ENCODE peak calls at places on chromosome 15, in five cellular contexts. Z, Q, F, T and S are unnamed samples. For H3K36me3, the result is how much of the 10 kb centered on the place peaks cover.

GRCh38 chr15:32869814-32870213 is 152.0 kb downstream of the GREM1 start:
- DNase-seq in F (no peak), Q (no peak), Z (no peak), T (no peak), S (no peak)

GRCh38 chr15:88342666-88343065 is 86.1 kb upstream of the NTRK3 start:
- DNase-seq in F (no peak), Q (no peak), Z (no peak), T (no peak), S (no peak)

GRCh38 chr15:29222129-29222853 is 47.3 kb downstream of the NSMCE3 start:
- DNase-seq in T (no peak), Z (no peak), Q (peak), F (no peak), S (no peak)

GRCh38 chr15:26679927-26680326 is 92.9 kb downstream of the GABRB3 start:
- DNase-seq in Q (no peak), F (no peak), Z (no peak), T (no peak), S (no peak)

GRCh38 chr15:35958021-35958420 is 412.1 kb upstream of the DPH6 start:
- DNase-seq in F (peak), Z (no peak), Q (no peak), T (no peak), S (no peak)

GRCh38 chr15:91908401-91908800 is 54.9 kb downstream of the SLCO3A1 start:
- DNase-seq in F (peak), T (no peak), Z (no peak), Q (no peak), S (no peak)

GRCh38 chr15:81239190-81239589 is 42.5 kb downstream of the IL16 start:
- DNase-seq in F (no peak), T (no peak), Z (no peak), Q (no peak), S (no peak)

GRCh38 chr15:94040523-94041248 is 190.7 kb upstream of the MCTP2 start:
- DNase-seq in F (no peak), Z (no peak), T (no peak), Q (no peak), S (no peak)

GRCh38 chr15:100111103-100112060 is 230.4 kb downstream of the ADAMTS17 start:
- DNase-seq in T (peak), Q (no peak), F (peak), Z (no peak), S (peak)

GRCh38 chr15:90001683-90002427 is 731 bp downstream of the ZNF710 start:
- DNase-seq in F (peak), Z (peak), T (peak), Q (peak), S (peak)

GRCh38 chr15:93974804-93975481 is 256.4 kb upstream of the MCTP2 start:
- DNase-seq in Z (no peak), T (peak), F (peak), Q (peak), S (peak)

GRCh38 chr15:41620536-41621199 is 39.5 kb upstream of the MGA start:
- DNase-seq in F (peak), Q (peak), T (no peak), Z (no peak), S (no peak)

GRCh38 chr15:57356636-57357035 is 19.7 kb upstream of the CGNL1 start:
- DNase-seq in T (peak), Z (no peak), Q (peak), F (peak), S (no peak)

GRCh38 chr15:23055316-23055715 is 15.9 kb upstream of the TUBGCP5 start:
- DNase-seq in F (no peak), T (no peak), Z (no peak), Q (peak), S (no peak)

GRCh38 chr15:95843241-95843851 is 487.2 kb upstream of the NR2F2 start:
- DNase-seq in Q (no peak), Z (no peak), F (no peak), T (no peak), S (no peak)

GRCh38 chr15:52251144-52251860 is 44.3 kb downstream of the MYO5C start:
- DNase-seq in Q (no peak), T (peak), F (no peak), Z (no peak), S (no peak)

GRCh38 chr15:47717036-47717611 is at the start of gene SEMA6D:
- DNase-seq in Q (peak), Z (peak), F (peak), T (peak), S (peak)

GRCh38 chr15:28953573-28954195 is 67.9 kb downstream of the APBA2 start:
- DNase-seq in F (no peak), Q (no peak), T (no peak), Z (no peak), S (no peak)

GRCh38 chr15:65833501-65834220 is 35.6 kb upstream of the RAB11A start:
- DNase-seq in Q (no peak), F (no peak), Z (no peak), T (peak), S (no peak)

GRCh38 chr15:60021589-60022378 is 17.7 kb downstream of the FOXB1 start:
- DNase-seq in Z (no peak), Q (peak), T (no peak), F (peak), S (no peak)

GRCh38 chr15:48570838-48571237 is 74.7 kb downstream of the FBN1 start:
- DNase-seq in F (no peak), Q (no peak), T (no peak), Z (no peak), S (no peak)

GRCh38 chr15:25244731-25245585 is 193.9 kb downstream of the UBE3A start:
- DNase-seq in F (no peak), T (no peak), Z (peak), Q (no peak), S (no peak)

GRCh38 chr15:100934166-100934565 is 15.0 kb downstream of the LRRK1 start:
- DNase-seq in Z (peak), T (no peak), Q (no peak), F (no peak), S (no peak)

GRCh38 chr15:66609876-66610275 is 44.1 kb upstream of the LCTL start:
- DNase-seq in Q (no peak), F (no peak), Z (no peak), T (no peak), S (no peak)

GRCh38 chr15:87877114-87877810 is 379.3 kb downstream of the NTRK3 start:
- DNase-seq in Q (peak), T (no peak), Z (no peak), F (no peak), S (peak)

GRCh38 chr15:56919708-56920637 is 1.5 kb downstream of the TCF12 start:
- DNase-seq in F (peak), Q (peak), T (peak), Z (peak), S (no peak)

GRCh38 chr15:31346367-31347066 is 19.9 kb downstream of the KLF13 start:
- DNase-seq in Z (no peak), T (no peak), F (no peak), Q (no peak), S (no peak)

GRCh38 chr15:83694030-83694429 is 40.1 kb downstream of the ADAMTSL3 start:
- DNase-seq in Z (peak), F (no peak), Q (peak), T (no peak), S (peak)

GRCh38 chr15:41944313-41944940 is 27.9 kb downstream of the EHD4 start:
- DNase-seq in Q (peak), F (peak), T (peak), Z (no peak), S (peak)

GRCh38 chr15:95032181-95032580 is 800.8 kb downstream of the MCTP2 start:
- DNase-seq in F (no peak), Z (no peak), Q (no peak), T (no peak), S (no peak)

GRCh38 chr15:38414351-38414750 is 39.6 kb upstream of the FAM98B start:
- DNase-seq in T (peak), Z (peak), F (peak), Q (peak), S (peak)

GRCh38 chr15:32870240-32871033 is 152.6 kb downstream of the GREM1 start:
- DNase-seq in F (no peak), T (no peak), Z (no peak), Q (no peak), S (no peak)

GRCh38 chr15:29465816-29466215 is 196.2 kb upstream of the NSMCE3 start:
- DNase-seq in F (no peak), Q (no peak), Z (no peak), T (no peak), S (no peak)

GRCh38 chr15:34331809-34332208 is 5.8 kb downstream of the SLC12A6 start:
- DNase-seq in F (no peak), Z (no peak), T (no peak), Q (no peak), S (no peak)

GRCh38 chr15:45095661-45096060 is 18.3 kb downstream of the DUOX2 start:
- DNase-seq in Q (no peak), F (no peak), Z (no peak), T (no peak), S (no peak)

GRCh38 chr15:83538682-83539081 is 91.5 kb downstream of the SH3GL3 start:
- DNase-seq in F (no peak), Q (no peak), T (no peak), Z (no peak), S (no peak)

GRCh38 chr15:100918034-100918689 is 995 bp upstream of the LRRK1 start:
- DNase-seq in T (peak), Q (peak), Z (peak), F (peak), S (peak)

GRCh38 chr15:64697911-64698369 is 77.4 kb downstream of the RBPMS2 start:
- DNase-seq in Z (no peak), T (no peak), F (peak), Q (no peak), S (no peak)

GRCh38 chr15:52076889-52077781 is 35.4 kb downstream of the BCL2L10 start:
- DNase-seq in T (peak), F (peak), Q (peak), Z (no peak), S (peak)

GRCh38 chr15:89768071-89768500 is 8.0 kb upstream of the MESP2 start:
- DNase-seq in F (no peak), T (no peak), Q (no peak), Z (no peak), S (no peak)

GRCh38 chr15:78950906-78951840 is 6.3 kb upstream of the CTSH start:
- DNase-seq in F (peak), T (peak), Z (no peak), Q (peak), S (peak)
- H3K4me2 ChIP-seq in F (peak), T (peak), Z (no peak), Q (no peak), S (no peak)

DNA sequence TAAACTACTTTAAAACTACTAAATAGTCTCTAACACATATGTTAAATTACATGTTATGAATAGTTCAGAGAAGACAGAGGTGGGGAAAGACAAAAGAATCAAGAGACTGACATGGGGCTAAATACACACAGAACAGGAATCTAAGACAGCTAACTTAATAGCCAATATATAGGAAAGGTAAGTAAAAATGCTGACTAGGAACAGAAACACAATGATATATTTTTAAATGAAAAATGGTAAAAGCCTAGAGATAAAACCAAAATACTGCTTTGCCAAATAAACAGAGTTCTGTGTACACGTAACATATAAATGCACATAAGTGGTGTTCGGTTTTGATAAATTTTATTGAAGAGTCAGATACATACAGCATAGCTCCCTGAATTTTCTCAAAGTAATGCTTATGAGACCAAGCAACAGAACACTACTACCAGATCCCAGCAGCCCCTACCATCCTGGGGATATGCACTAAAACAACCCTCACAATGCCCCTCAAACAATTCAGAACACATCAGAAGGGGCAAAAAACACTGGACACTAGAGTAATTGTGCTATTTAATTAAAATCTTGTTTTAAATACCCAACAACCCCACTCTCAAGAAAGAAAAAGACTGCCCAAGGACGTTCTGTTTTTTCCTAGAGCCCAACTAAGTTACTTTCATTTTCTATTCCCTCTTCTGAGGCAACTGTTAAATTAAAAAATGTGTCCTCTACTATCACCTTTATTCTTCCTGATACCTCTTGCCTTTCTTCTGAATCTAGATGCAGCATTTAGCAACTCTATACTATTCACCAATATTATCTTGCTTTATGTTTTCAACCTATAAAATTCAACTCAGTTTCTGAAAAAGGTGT is 121.1 kb downstream of the ADAM10 start:
- DNase-seq in T (no peak), Z (no peak), F (peak), Q (no peak), S (no peak)
- H3K36me3 ChIP-seq in T (under half), Z (under half), F (under half), Q (under half), S (under half)

DNA sequence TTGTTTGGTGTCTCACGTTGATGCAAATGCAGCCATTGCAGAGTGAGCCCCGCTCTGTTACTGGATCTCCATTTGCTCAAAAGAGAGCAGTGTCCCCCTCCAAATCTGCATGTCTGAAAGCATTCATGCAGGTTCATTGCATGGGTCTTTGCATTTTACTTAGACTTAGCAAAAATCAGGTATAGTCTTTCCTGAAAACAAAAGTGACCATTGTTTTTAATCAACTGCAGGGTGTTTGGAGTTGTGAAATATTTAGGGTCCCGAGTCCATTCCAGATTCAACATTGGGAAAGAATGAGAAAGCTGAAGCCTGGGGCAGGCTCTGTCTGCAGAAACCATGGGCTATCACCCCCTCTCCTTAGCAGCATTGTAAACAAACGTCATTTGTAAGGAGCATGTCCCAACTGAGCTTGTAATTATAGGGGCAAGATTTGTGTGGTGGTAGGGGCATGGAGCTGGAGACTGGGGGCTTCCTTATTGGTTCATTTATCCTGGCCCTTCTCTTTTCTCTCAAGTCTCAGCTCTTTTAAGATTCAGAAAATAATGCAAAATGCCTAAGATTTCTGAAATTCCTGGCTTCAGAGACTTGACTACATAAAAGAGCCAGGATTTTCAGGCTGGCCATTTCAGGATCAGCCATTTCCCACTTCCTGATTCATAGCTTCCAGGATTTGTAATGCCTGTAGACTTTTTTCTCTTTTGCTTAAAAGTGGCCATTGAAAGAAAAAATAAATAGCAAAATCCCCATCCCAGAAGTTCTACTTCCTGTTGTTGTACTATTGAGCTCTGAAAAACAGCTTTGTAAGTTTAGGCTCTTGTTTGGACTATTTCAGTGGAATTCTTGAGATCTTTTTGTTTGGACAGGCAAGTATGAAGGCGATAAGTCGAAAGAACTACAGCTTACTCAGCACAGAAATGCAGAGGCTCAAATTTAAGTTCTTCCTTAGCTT is 23.0 kb downstream of the IGF1R start:
- DNase-seq in F (no peak), Z (no peak), Q (peak), T (peak), S (peak)
- H3K4me3 ChIP-seq in F (no peak), Z (peak), Q (no peak), T (peak), S (no peak)

DNA sequence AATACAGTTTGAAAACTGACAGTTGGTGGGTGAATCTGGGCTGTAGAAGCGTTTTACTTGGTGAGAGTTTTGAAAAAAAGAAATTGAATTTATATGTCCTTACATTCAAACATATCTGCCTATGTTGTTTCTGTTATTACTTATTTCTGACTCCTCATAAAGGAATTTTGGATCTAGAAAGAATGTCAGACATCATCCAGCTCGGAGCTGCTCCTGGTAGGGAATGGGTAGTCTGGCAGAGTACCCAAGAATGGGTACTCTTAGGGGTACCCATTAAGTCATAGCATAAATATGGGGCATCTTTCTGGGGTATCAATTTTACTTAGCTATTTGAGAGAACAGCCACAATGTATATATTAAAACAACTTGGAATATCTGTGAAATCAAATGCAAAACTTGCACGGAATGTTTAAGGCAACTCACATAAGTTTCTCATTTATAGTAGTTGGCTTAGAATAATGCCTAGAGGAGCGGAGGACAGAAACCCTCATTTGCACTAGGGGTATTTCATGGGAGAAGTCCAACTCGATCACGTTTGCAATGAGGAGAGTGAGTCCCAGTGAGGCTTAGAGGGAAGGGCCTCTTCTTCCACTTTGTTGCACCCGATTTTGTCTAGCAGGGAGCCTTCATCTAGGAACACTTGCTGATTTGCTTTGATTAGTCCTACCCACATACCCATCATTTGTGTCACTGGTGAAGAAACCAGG is 2.4 kb upstream of the LARP6 start:
- DNase-seq in F (no peak), T (no peak), Z (no peak), Q (no peak), S (no peak)
- H3K4me2 ChIP-seq in F (no peak), T (no peak), Z (no peak), Q (no peak), S (peak)

GRCh38 chr15:68340711-68341671 is 63.4 kb downstream of the FEM1B start:
- DNase-seq in T (no peak), F (no peak), Q (no peak), Z (no peak), S (no peak)

GRCh38 chr15:68343579-68344225 is 66.2 kb downstream of the FEM1B start:
- DNase-seq in T (no peak), Q (no peak), Z (no peak), F (no peak), S (no peak)

GRCh38 chr15:68339481-68339880 is 61.9 kb downstream of the FEM1B start:
- DNase-seq in Q (no peak), T (no peak), F (no peak), Z (no peak), S (no peak)

GRCh38 chr15:68342351-68342750 is 64.8 kb downstream of the FEM1B start:
- DNase-seq in Z (no peak), T (no peak), Q (no peak), F (no peak), S (no peak)

DNA sequence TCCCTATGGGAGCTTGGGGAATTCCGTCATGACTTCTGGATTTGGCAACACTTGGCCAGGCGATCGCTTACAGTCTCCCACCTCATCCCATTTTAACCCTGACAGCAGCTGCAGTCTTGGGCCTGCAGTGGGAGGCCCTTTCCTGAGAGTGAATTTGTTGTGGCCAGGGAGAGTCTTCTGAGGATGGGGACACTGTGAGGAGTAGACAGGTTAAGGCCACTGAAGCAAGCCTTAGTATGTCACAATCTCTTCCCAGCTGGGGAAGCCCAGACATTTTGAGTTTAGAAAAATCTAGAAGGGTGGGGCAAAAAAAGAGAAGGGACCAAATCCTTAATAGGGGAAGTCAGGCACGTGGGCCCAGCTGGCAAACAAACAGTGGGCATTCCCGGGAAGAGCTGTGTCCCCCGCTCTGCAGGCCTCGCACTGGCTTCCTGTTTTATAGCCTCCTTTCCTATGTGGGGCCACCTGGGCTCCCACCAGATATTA is 64.3 kb downstream of the FEM1B start:
- DNase-seq in Q (no peak), T (no peak), F (no peak), Z (no peak), S (no peak)
- H3K36me3 ChIP-seq in Q (under half), T (under half), F (under half), Z (under half), S (under half)

GRCh38 chr15:43748376-43748775 is 2.1 kb downstream of the PDIA3 start:
- DNase-seq in Z (no peak), Q (no peak), T (no peak), F (peak), S (no peak)
- H3K4me3 ChIP-seq in Z (peak), Q (no peak), T (peak), F (no peak), S (peak)

GRCh38 chr15:39624806-39625205 is 43.9 kb downstream of the THBS1 start:
- DNase-seq in Q (no peak), Z (no peak), F (peak), T (peak), S (peak)

GRCh38 chr15:39623550-39623931 is 42.7 kb downstream of the THBS1 start:
- DNase-seq in Q (no peak), T (no peak), Z (no peak), F (no peak), S (no peak)

GRCh38 chr15:39621961-39622360 is 41.1 kb downstream of the THBS1 start:
- DNase-seq in Z (no peak), Q (no peak), T (no peak), F (no peak), S (no peak)

GRCh38 chr15:39621210-39621609 is 40.3 kb downstream of the THBS1 start:
- DNase-seq in Q (no peak), Z (no peak), F (no peak), T (no peak), S (no peak)

GRCh38 chr15:39622660-39623549 is 42.0 kb downstream of the THBS1 start:
- DNase-seq in Z (no peak), F (no peak), Q (no peak), T (no peak), S (peak)
- H3K4me2 ChIP-seq in Z (no peak), F (no peak), Q (no peak), T (no peak), S (peak)